ENCODE peak calls at places on chromosomes 3 and 15, in six cellular contexts. W is EL; F is activated naive CD8-positive, alpha-beta T cell treated with anti-CD3 and anti-CD28 coated beads for 36 hours; B is activated T-helper 1 cell treated with Interleukin-2 at 50 U/mL for 16 hours; C is T-cell; J is AG20443. G is an unnamed sample.
A peak's percentile ranks its signal among the peaks of the same experiment; 100 is the strongest.

GRCh38 chr3:39124876-39125836 is 17.7 kb downstream of the TTC21A start:
- DNase-seq in W (peak; percentile 35), F (no peak), C (no peak), B (no peak), J (peak; percentile 69), G (no peak)

GRCh38 chr3:12193485-12194165 is 34.9 kb upstream of the TIMP4 start:
- DNase-seq in W (peak; percentile 98), J (peak; percentile 79), C (no peak), B (no peak), F (peak; percentile 49), G (no peak)

GRCh38 chr3:57012847-57013246 is 47.6 kb upstream of the SPATA12 start:
- DNase-seq in W (no peak), F (no peak), B (no peak), C (no peak), J (no peak), G (no peak)

GRCh38 chr3:37956353-37957184 is 34.0 kb upstream of the VILL start:
- DNase-seq in C (no peak), J (no peak), B (no peak), F (no peak), W (no peak), G (no peak)

GRCh38 chr3:188037116-188037718 is 116.7 kb upstream of the LPP start:
- DNase-seq in W (peak; percentile 50), J (no peak), F (no peak), B (no peak), C (no peak), G (no peak)

GRCh38 chr15:98282656-98283332 is 322.3 kb downstream of the ARRDC4 start:
- DNase-seq in C (no peak), J (no peak), W (no peak), F (no peak), B (no peak), G (no peak)

GRCh38 chr15:26453914-26454313 is 319.0 kb downstream of the GABRB3 start:
- DNase-seq in B (no peak), W (no peak), C (no peak), F (no peak), J (no peak), G (no peak)

GRCh38 chr15:58504674-58505234 is 73.0 kb downstream of the LIPC start:
- DNase-seq in W (no peak), C (no peak), F (no peak), J (no peak), B (no peak), G (no peak)

GRCh38 chr3:65952842-65953241 is 85.9 kb downstream of the MAGI1 start:
- DNase-seq in C (no peak), W (no peak), B (no peak), F (no peak), J (no peak), G (no peak)

GRCh38 chr15:68211656-68212320 is 6.7 kb upstream of the CALML4 start:
- DNase-seq in F (no peak), J (no peak), C (no peak), B (no peak), W (no peak), G (no peak)

GRCh38 chr3:113897373-113897777 is 50.4 kb upstream of the ZDHHC23 start:
- DNase-seq in W (no peak), B (no peak), J (no peak), C (no peak), F (no peak), G (no peak)

GRCh38 chr15:85473455-85473854 is 93.1 kb downstream of the AKAP13 start:
- DNase-seq in J (peak; percentile 33), W (peak; percentile 58), F (no peak), C (no peak), B (no peak), G (no peak)

GRCh38 chr3:172190980-172191379 is 151.6 kb downstream of the FNDC3B start:
- DNase-seq in F (no peak), W (no peak), B (no peak), C (no peak), J (no peak), G (no peak)

G was measured in T-helper 22 cell.